ENCODE peak calls at places on chromosomes 7 and 10, in eight cellular contexts. H is mucosa of descending colon; B is heart right ventricle; V is GM23248; C is CD8-positive, alpha-beta memory T cell; Y is HAP-1; F is HCT116; J is lower lobe of right lung. I is an unnamed sample.

GRCh38 chr10:47458466-47459154 is 25.3 kb downstream of the ANXA8 start:
- DNase-seq in C (no peak), F (no peak), V (peak; percentile 90), Y (no peak), B (no peak), J (no peak), H (no peak), I (no peak)

GRCh38 chr10:123726381-123726780 is 60.2 kb downstream of the GPR26 start:
- DNase-seq in B (no peak), H (no peak), V (no peak), Y (no peak), C (no peak), J (no peak), F (no peak), I (no peak)

GRCh38 chr7:144027070-144027469 is 21.7 kb upstream of the OR2A5 start:
- DNase-seq in J (no peak), F (peak; percentile 28), H (no peak), Y (no peak), B (no peak), C (no peak), V (peak; percentile 61), I (no peak)

GRCh38 chr7:121019018-121019417 is 30.5 kb downstream of the CPED1 start:
- DNase-seq in C (no peak), Y (no peak), B (no peak), F (no peak), J (no peak), V (peak; percentile 80), H (no peak), I (no peak)

GRCh38 chr10:106560925-106561640 is 603.4 kb downstream of the SORCS1 start:
- DNase-seq in F (no peak), H (no peak), Y (no peak), V (peak; percentile 73), J (no peak), C (no peak), B (no peak), I (no peak)

GRCh38 chr10:87575851-87576250 is 71.2 kb downstream of the MINPP1 start:
- DNase-seq in C (no peak), Y (no peak), J (no peak), F (no peak), H (no peak), B (no peak), V (no peak), I (no peak)

GRCh38 chr7:92244803-92245486 is 769 bp downstream of the KRIT1 start:
- DNase-seq in Y (no peak), F (no peak), C (no peak), V (peak; percentile 65), B (no peak), J (no peak), H (no peak), I (peak; percentile 31)

GRCh38 chr7:120837599-120837998 is 20.3 kb downstream of the TSPAN12 start:
- DNase-seq in B (no peak), J (no peak), V (no peak), Y (no peak), H (no peak), F (no peak), C (no peak), I (no peak)

GRCh38 chr10:68870545-68871104 is 30.5 kb upstream of the DDX50 start:
- DNase-seq in B (no peak), V (no peak), F (no peak), Y (no peak), H (no peak), J (no peak), C (no peak), I (no peak)

GRCh38 chr7:25402528-25402927 is 174.2 kb upstream of the NPVF start:
- DNase-seq in C (no peak), V (peak; percentile 4), Y (no peak), J (no peak), F (no peak), B (no peak), H (no peak), I (no peak)

GRCh38 chr10:60149003-60149402 is 240.7 kb downstream of the ANK3 start:
- DNase-seq in Y (no peak), J (no peak), V (no peak), B (no peak), C (no peak), H (no peak), F (no peak), I (no peak)

GRCh38 chr7:131090866-131091692 is 236.6 kb upstream of the MKLN1 start:
- DNase-seq in V (no peak), Y (no peak), B (no peak), J (no peak), C (no peak), F (no peak), H (no peak), I (no peak)

GRCh38 chr10:54002077-54002476 is 799.0 kb downstream of the PCDH15 start:
- DNase-seq in F (no peak), C (no peak), Y (no peak), B (no peak), J (no peak), H (no peak), V (no peak), I (no peak)

GRCh38 chr7:42097756-42098155 is 139.3 kb downstream of the GLI3 start:
- DNase-seq in J (no peak), F (no peak), B (no peak), H (no peak), Y (no peak), C (no peak), V (peak; percentile 88), I (no peak)

GRCh38 chr7:74494076-74494548 is 40.4 kb downstream of the GTF2IRD1 start:
- DNase-seq in Y (no peak), F (no peak), B (no peak), J (no peak), H (no peak), V (no peak), C (no peak), I (no peak)

GRCh38 chr10:103104721-103105120 is 88.4 kb downstream of the NT5C2 start:
- DNase-seq in J (no peak), C (no peak), B (no peak), F (no peak), H (no peak), Y (no peak), V (no peak), I (no peak)

GRCh38 chr10:88389456-88389855 is 193.7 kb downstream of the RNLS start:
- DNase-seq in J (no peak), B (no peak), H (no peak), Y (peak; percentile 42), C (peak; percentile 3), F (no peak), V (peak; percentile 60), I (peak; percentile 77)

GRCh38 chr10:69146756-69147155 is 22.8 kb downstream of the VPS26A start:
- DNase-seq in C (no peak), F (no peak), J (no peak), H (no peak), Y (no peak), V (no peak), B (no peak), I (no peak)

GRCh38 chr7:48384180-48384752 is 213.0 kb downstream of the ABCA13 start:
- DNase-seq in C (no peak), J (no peak), Y (no peak), V (no peak), F (no peak), H (no peak), B (no peak), I (no peak)

GRCh38 chr7:158912406-158912805 is 56.0 kb downstream of the DYNC2I1 start:
- DNase-seq in H (no peak), Y (no peak), C (no peak), J (no peak), F (no peak), V (no peak), B (no peak), I (no peak)
- H3K4me3 ChIP-seq in H (no peak overlapping the region), Y (no peak overlapping the region), C (no peak overlapping the region), J (no peak overlapping the region), F (no peak overlapping the region), V (no peak overlapping the region), B (no peak overlapping the region), I (no peak overlapping the region)

GRCh38 chr10:131311661-131312260 is at the start of gene TCERG1L:
- DNase-seq in Y (no peak), B (no peak), C (no peak), J (peak; percentile 43), V (no peak), F (no peak), H (no peak), I (no peak)
- H3K4me3 ChIP-seq in Y (no peak within 1 kb of the TSS), B (no peak within 1 kb of the TSS), C (no peak within 1 kb of the TSS), J (peak within 1 kb of the TSS; percentile 31), V (no peak within 1 kb of the TSS), F (no peak within 1 kb of the TSS), H (no peak within 1 kb of the TSS), I (no peak within 1 kb of the TSS)

GRCh38 chr10:1324914-1325313 is 268.7 kb downstream of the WDR37 start:
- DNase-seq in F (no peak), Y (no peak), C (no peak), V (no peak), J (no peak), B (no peak), H (no peak), I (no peak)

GRCh38 chr10:1328951-1329614 is 272.9 kb downstream of the WDR37 start:
- DNase-seq in H (no peak), J (no peak), Y (no peak), C (no peak), V (no peak), B (no peak), F (no peak), I (no peak)

GRCh38 chr10:1328409-1328808 is 272.2 kb downstream of the WDR37 start:
- DNase-seq in H (no peak), Y (no peak), B (no peak), V (no peak), J (no peak), F (no peak), C (no peak), I (no peak)

GRCh38 chr10:1329622-1330021 is 273.4 kb downstream of the WDR37 start:
- DNase-seq in V (no peak), J (no peak), Y (no peak), B (no peak), H (no peak), F (no peak), C (no peak), I (no peak)

GRCh38 chr10:1327759-1328158 is 271.6 kb downstream of the WDR37 start:
- DNase-seq in Y (no peak), H (no peak), F (no peak), J (no peak), B (no peak), V (no peak), C (no peak), I (no peak)
- H3K4me3 ChIP-seq in Y (no peak overlapping the region), H (no peak overlapping the region), F (no peak overlapping the region), J (no peak overlapping the region), B (no peak overlapping the region), V (no peak overlapping the region), C (no peak overlapping the region), I (no peak overlapping the region)

GRCh38 chr7:123863461-123863860 is 18.5 kb downstream of the HYAL4 start:
- DNase-seq in F (no peak), B (no peak), Y (no peak), J (no peak), H (no peak), C (no peak), V (no peak), I (no peak)

GRCh38 chr7:123864966-123865365 is 20.0 kb downstream of the HYAL4 start:
- DNase-seq in V (no peak), H (no peak), J (no peak), F (no peak), Y (no peak), C (no peak), B (no peak), I (no peak)

GRCh38 chr7:123865517-123866117 is 20.6 kb downstream of the HYAL4 start:
- DNase-seq in V (peak; percentile 66), F (peak; percentile 49), H (no peak), Y (peak; percentile 73), B (no peak), C (peak; percentile 15), J (no peak), I (peak; percentile 60)

GRCh38 chr7:123864012-123864411 is 19.0 kb downstream of the HYAL4 start:
- DNase-seq in V (no peak), C (no peak), B (no peak), H (no peak), J (no peak), Y (no peak), F (no peak), I (no peak)

GRCh38 chr7:123864438-123864837 is 19.5 kb downstream of the HYAL4 start:
- DNase-seq in J (no peak), H (no peak), B (no peak), F (no peak), C (no peak), Y (no peak), V (no peak), I (no peak)
- H3K4me3 ChIP-seq in J (no peak overlapping the region), H (no peak overlapping the region), B (no peak overlapping the region), F (no peak overlapping the region), C (no peak overlapping the region), Y (no peak overlapping the region), V (no peak overlapping the region), I (no peak overlapping the region)